ENCODE peak calls at places on chromosomes 6 and 20, in four cellular contexts. D, K, U and E are unnamed samples.

GRCh38 chr20:12482661-12483060 is 526.1 kb upstream of the SPTLC3 start:
- DNase-seq in D (no peak), K (no peak), U (no peak), E (no peak)

GRCh38 chr20:58078741-58079522 is 149.5 kb downstream of the ANKRD60 start:
- DNase-seq in D (no peak), K (no peak), U (no peak), E (no peak)

GRCh38 chr6:46189726-46190125 is 18.9 kb upstream of the ENPP5 start:
- DNase-seq in D (no peak), K (no peak), U (no peak), E (no peak)

GRCh38 chr6:42294759-42295158 is 77.1 kb upstream of the MRPS10 start:
- DNase-seq in D (peak), K (peak), U (no peak), E (peak)

GRCh38 chr6:101117397-101118185 is 236.5 kb upstream of the ASCC3 start:
- DNase-seq in D (no peak), K (no peak), U (no peak), E (no peak)

GRCh38 chr20:56554869-56555268 is 21.8 kb downstream of the FAM209B start:
- DNase-seq in D (peak), K (peak), U (peak), E (peak)

GRCh38 chr6:32529697-32530429 is at the start of gene HLA-DRB5:
- DNase-seq in D (no peak), K (peak), U (no peak), E (no peak)

GRCh38 chr6:158053377-158054313 is 72.0 kb downstream of the SYNJ2 start:
- DNase-seq in D (no peak), K (no peak), U (no peak), E (no peak)

GRCh38 chr6:152696543-152696942 is 1.2 kb upstream of the MYCT1 start:
- DNase-seq in D (no peak), K (no peak), U (no peak), E (no peak)

GRCh38 chr6:129183681-129184216 is 300.8 kb downstream of the LAMA2 start:
- DNase-seq in D (no peak), K (peak), U (no peak), E (no peak)

GRCh38 chr6:141248056-141248799 is 884.5 kb upstream of the GJE1 start:
- DNase-seq in D (no peak), K (no peak), U (no peak), E (no peak)

GRCh38 chr6:106749611-106750010 is 120.2 kb downstream of the QRSL1 start:
- DNase-seq in D (no peak), K (no peak), U (no peak), E (no peak)

GRCh38 chr20:25273541-25274358 is 25.9 kb downstream of the PYGB start:
- DNase-seq in D (no peak), K (no peak), U (no peak), E (no peak)

GRCh38 chr6:169723991-169724553 is at the start of gene PHF10:
- DNase-seq in D (no peak), K (no peak), U (peak), E (no peak)

GRCh38 chr6:25831532-25832306 is at the start of gene SLC17A1:
- DNase-seq in D (peak), K (no peak), U (no peak), E (no peak)
- TF ChIP-seq SIN3A in D (no peak), K (no peak), U (no peak), E (no peak)

GRCh38 chr6:18823782-18824386 is 436.7 kb downstream of the RNF144B start:
- DNase-seq in D (peak), K (peak), U (peak), E (peak)

GRCh38 chr6:18820725-18821124 is 433.6 kb downstream of the RNF144B start:
- DNase-seq in D (no peak), K (no peak), U (no peak), E (no peak)
- TF ChIP-seq TCF7L2 in D (no peak), K (no peak), U (no peak), E (no peak)

GRCh38 chr6:81371929-81372328 is 380.6 kb downstream of the TENT5A start:
- DNase-seq in D (no peak), K (no peak), U (no peak), E (no peak)

GRCh38 chr6:81362246-81362645 is 390.2 kb downstream of the TENT5A start:
- DNase-seq in D (no peak), K (no peak), U (no peak), E (no peak)

GRCh38 chr6:81366970-81367369 is 385.5 kb downstream of the TENT5A start:
- DNase-seq in D (no peak), K (no peak), U (no peak), E (no peak)
- TF ChIP-seq SIN3A in D (no peak), K (no peak), U (no peak), E (no peak)

GRCh38 chr6:114020223-114020622 is 49.3 kb upstream of the HDAC2 start:
- DNase-seq in D (no peak), K (no peak), U (no peak), E (no peak)
- TF ChIP-seq TCF7L2 in D (no peak), K (no peak), U (no peak), E (no peak)